ENCODE peak calls at places on chromosome 18, in six cellular contexts. S is PC-3, T is A549, E is lower lobe of right lung, G is hepatocyte, W is HepG2. H is an unnamed sample. For H3K4me1, the result is how much of the 10 kb centered on the place peaks cover.

GRCh38 chr18:40355701-40356100 is 1599.3 kb upstream of the PIK3C3 start:
- DNase-seq in E (no peak), S (peak), T (no peak), W (no peak), G (no peak), H (no peak)

GRCh38 chr18:61093967-61094366 is 239.3 kb upstream of the CDH20 start:
- DNase-seq in W (no peak), G (no peak), S (no peak), T (no peak), E (no peak), H (no peak)

GRCh38 chr18:48018806-48019295 is 88.4 kb upstream of the SMAD2 start:
- DNase-seq in G (no peak), S (peak), T (no peak), W (no peak), E (no peak), H (no peak)

GRCh38 chr18:6013101-6013790 is 117.9 kb upstream of the TMEM200C start:
- DNase-seq in T (no peak), E (no peak), W (no peak), S (no peak), G (no peak), H (no peak)

GRCh38 chr18:12038082-12038660 is 55.5 kb upstream of the ANKRD62 start:
- DNase-seq in G (peak), W (no peak), S (no peak), T (no peak), E (no peak), H (no peak)

GRCh38 chr18:10139783-10140410 is 226.1 kb downstream of the VAPA start:
- DNase-seq in S (peak), T (peak), W (no peak), E (no peak), G (peak), H (peak)

GRCh38 chr18:55290898-55291297 is 297.1 kb downstream of the TCF4 start:
- DNase-seq in G (no peak), W (no peak), T (no peak), E (no peak), S (no peak), H (no peak)

GRCh38 chr18:7576685-7577084 is 9.6 kb downstream of the PTPRM start:
- DNase-seq in G (no peak), S (peak), W (no peak), E (no peak), T (no peak), H (no peak)

GRCh38 chr18:25832008-25832604 is 258.3 kb downstream of the SS18 start:
- DNase-seq in E (peak), S (peak), T (peak), W (peak), G (peak), H (no peak)

GRCh38 chr18:62634471-62634870 is 80.9 kb upstream of the PHLPP1 start:
- DNase-seq in E (no peak), G (no peak), S (peak), T (no peak), W (no peak), H (no peak)

GRCh38 chr18:31225668-31226067 is 63.0 kb upstream of the DSC1 start:
- DNase-seq in G (no peak), E (no peak), W (peak), T (peak), S (no peak), H (no peak)

GRCh38 chr18:13107074-13107473 is 111.5 kb upstream of the LDLRAD4 start:
- DNase-seq in G (no peak), T (no peak), S (no peak), W (no peak), E (no peak), H (no peak)

GRCh38 chr18:12014976-12015696 is 33.8 kb downstream of the IMPA2 start:
- DNase-seq in S (no peak), W (no peak), T (no peak), G (no peak), E (peak), H (peak)

GRCh38 chr18:35136248-35136647 is 95.0 kb downstream of the MAPRE2 start:
- DNase-seq in E (no peak), T (no peak), W (no peak), G (no peak), S (no peak), H (no peak)

DNA sequence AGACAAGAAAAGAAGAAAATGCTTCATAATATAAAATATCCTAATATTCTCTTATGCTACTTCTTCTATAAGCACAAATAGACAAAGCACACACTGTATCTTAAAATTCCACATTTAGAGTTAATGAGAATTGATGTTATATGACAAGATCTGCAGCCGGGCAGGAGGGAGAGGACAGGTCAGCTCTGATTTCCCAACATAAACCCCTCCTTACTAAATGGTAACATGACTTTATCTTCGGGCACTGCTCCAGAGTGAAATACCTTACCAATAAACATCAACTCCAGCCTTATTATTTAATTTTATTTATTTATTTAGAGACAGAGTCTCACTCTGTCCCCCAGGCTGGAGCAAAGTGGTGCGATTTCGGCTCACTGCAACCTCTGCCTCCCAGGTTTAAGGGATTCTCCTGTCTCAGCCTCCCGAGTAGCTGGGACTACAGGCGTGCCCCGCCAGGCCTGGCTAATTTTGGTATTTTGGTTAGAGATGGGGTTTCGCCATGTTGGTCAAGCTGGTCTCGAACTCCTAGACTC is 1.8 kb downstream of the CYB5A start:
- DNase-seq in W (no peak), G (no peak), E (no peak), T (no peak), S (peak), H (no peak)
- H3K4me3 ChIP-seq in W (peak), G (peak), E (peak), T (no peak), S (peak), H (no peak)

DNA sequence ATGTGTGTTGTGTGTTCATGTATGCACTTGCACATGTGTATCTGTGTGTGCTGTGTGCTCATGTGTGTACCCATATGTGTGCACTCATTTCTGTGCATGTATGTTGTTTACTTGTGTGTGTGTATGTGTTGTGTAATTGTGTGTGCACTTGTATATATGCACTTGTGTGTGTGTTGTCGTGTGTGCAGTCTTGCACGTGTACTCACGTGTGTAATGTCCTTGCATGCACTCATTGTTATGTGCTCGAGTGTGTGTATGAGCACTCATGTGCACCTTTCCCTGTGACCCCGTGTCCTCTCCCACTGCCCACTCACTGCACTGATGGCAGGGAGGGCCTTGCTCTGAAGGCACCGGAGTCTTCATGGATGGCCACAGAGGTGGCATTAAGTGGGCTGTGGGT is 92.0 kb downstream of the SMIM21 start:
- DNase-seq in W (no peak), S (no peak), G (no peak), T (no peak), E (no peak), H (peak)
- TF ChIP-seq CTCF in W (no peak), S (no peak), G (no peak), T (no peak), E (no peak), H (no peak)

DNA sequence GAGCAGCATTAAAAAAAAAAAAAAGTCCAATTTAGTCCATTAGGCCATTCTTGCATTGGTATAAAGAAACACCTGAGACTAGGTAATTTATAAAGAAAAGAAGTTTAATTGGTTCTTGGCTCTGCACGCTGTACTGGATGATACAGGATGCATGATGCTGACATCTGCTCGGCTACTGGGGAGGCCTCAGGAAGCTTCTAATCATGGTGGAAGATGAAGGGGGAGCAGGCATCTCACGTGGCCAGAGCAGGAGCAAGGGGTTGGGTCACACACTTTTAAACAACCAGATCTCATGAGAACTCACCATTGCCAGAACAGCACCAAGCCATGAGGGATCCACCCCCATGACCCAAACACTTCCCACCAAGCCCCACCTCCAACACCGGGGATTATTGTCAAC is 100.1 kb downstream of the NEDD4L start:
- DNase-seq in W (no peak), S (no peak), G (no peak), T (no peak), E (no peak), H (no peak)
- H3K4me1 ChIP-seq in W (under half), S (under half), G (under half), T (under half), E (under half), H (under half)

GRCh38 chr18:79379251-79379905 is 16.4 kb upstream of the NFATC1 start:
- DNase-seq in W (no peak), G (no peak), S (no peak), T (no peak), E (no peak), H (no peak)

GRCh38 chr18:79377187-79377891 is 18.4 kb upstream of the NFATC1 start:
- DNase-seq in S (no peak), T (no peak), E (no peak), W (no peak), G (no peak), H (no peak)

GRCh38 chr18:79379931-79380815 is 15.6 kb upstream of the NFATC1 start:
- DNase-seq in W (no peak), G (no peak), S (no peak), T (no peak), E (no peak), H (peak)

GRCh38 chr18:79380816-79381806 is 14.6 kb upstream of the NFATC1 start:
- DNase-seq in T (peak), W (peak), S (peak), G (peak), E (peak), H (peak)

GRCh38 chr18:79378416-79379250 is 17.1 kb upstream of the NFATC1 start:
- DNase-seq in G (peak), S (peak), T (peak), E (peak), W (no peak), H (peak)
- H3K4me3 ChIP-seq in G (no peak), S (peak), T (no peak), E (no peak), W (no peak), H (no peak)

GRCh38 chr18:26839609-26840008 is 25.9 kb downstream of the AQP4 start:
- DNase-seq in E (no peak), T (no peak), G (no peak), S (no peak), W (no peak), H (no peak)

GRCh38 chr18:26843760-26844159 is 21.7 kb downstream of the AQP4 start:
- DNase-seq in T (no peak), W (no peak), G (no peak), S (no peak), E (no peak), H (no peak)

DNA sequence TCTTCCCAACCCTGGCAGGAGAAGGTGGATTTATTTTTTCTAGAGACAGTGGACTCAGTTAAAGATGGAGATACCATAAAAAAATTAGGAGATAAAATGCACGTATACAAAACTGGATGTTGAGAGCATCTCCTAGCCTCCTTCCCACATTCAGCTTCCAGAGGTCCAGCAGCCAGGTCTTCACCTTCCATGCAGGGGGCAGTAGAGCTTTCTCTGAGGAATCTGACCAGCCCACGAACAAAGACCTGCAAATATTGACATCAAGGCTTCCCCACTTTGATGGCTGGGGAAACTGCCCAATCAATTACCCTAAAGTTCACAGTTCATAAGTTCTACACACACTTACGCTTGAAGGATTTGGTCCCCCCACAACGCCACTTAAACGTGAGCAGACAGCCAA is 24.5 kb downstream of the AQP4 start:
- DNase-seq in G (no peak), T (no peak), E (no peak), S (no peak), W (peak), H (no peak)
- TF ChIP-seq CTCF in G (no peak), T (no peak), E (no peak), S (no peak), W (peak), H (no peak)

GRCh38 chr18:77127769-77128671 is 4.6 kb downstream of the MBP start:
- DNase-seq in S (peak), G (peak), E (no peak), W (no peak), T (peak), H (peak)
- H3K4me1 ChIP-seq in S (half or more), G (under half), E (half or more), W (under half), T (half or more), H (under half)

GRCh38 chr18:46250812-46251173 is 146.6 kb downstream of the HAUS1 start:
- DNase-seq in T (no peak), G (no peak), S (no peak), E (no peak), W (no peak), H (no peak)

GRCh38 chr18:46253498-46253897 is 149.3 kb downstream of the HAUS1 start:
- DNase-seq in S (peak), T (no peak), W (no peak), E (no peak), G (no peak), H (peak)

GRCh38 chr18:46252754-46253153 is 148.6 kb downstream of the HAUS1 start:
- DNase-seq in E (no peak), G (no peak), W (no peak), T (no peak), S (no peak), H (no peak)

GRCh38 chr18:46247938-46248337 is 143.8 kb downstream of the HAUS1 start:
- DNase-seq in S (no peak), G (no peak), E (no peak), W (no peak), T (no peak), H (no peak)

GRCh38 chr18:46250084-46250811 is 146.1 kb downstream of the HAUS1 start:
- DNase-seq in E (no peak), S (peak), T (no peak), G (peak), W (no peak), H (peak)
- H3K4me3 ChIP-seq in E (no peak), S (peak), T (no peak), G (no peak), W (no peak), H (peak)

DNA sequence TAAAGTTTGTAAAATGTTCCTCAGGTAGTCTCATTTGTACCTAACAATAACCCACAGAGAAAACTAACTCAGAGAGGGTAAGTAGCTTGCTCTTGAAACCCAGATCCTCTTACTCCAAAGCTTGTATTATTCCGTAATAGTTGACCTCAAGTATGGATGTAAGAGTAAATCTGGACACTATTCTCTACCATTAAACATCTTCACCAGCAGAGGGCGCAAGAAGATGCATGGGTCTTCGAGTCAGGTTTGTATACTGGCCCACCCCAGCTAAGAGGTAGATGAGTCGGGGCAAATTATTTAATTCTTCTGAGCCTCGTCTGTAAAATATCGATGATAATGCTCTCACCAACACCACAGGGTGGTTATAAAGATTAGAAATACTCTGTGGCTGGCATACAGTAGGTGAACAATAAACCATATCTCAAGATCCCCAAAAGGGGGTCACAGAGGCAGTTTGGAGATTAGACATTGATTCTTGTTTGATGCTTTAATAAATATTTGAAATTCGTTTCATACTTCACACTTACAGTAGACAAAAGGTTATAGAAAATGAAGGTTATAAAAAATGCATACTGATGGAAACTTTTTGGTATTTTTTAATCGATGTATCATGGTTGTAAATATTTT is 3.5 kb upstream of the CABLES1 start:
- DNase-seq in E (no peak), W (peak), G (peak), S (peak), T (peak), H (peak)
- TF ChIP-seq CTCF in E (peak), W (peak), G (peak), S (peak), T (peak), H (peak)

DNA sequence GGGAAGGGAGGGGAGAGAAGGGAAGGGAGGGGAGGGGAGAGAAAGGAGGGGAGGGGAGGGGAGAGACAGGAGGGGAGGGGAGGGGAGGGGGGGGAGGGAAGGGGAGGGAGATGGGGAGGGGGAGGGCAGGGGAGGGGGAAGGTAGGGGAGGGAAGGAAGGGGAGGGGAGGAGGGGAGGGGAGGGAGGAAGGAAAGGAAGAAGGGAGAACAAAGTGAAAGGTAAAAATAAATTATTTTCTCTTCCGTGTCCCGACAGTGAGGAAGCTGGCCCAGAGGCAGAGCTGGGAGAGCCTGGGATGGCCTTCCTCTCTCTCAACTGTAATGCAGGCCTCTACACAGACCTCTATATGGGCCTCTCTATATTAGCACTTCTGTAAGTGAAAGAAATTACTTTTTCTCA is 53.2 kb downstream of the CD226 start:
- DNase-seq in T (no peak), S (no peak), W (no peak), G (no peak), E (no peak), H (no peak)
- H3K4me1 ChIP-seq in T (under half), S (under half), W (under half), G (under half), E (under half), H (under half)

H was measured in osteoblast.